ENCODE peak calls at places on chromosome 10, in five cellular contexts. O is fibroblast of the aortic adventitia, B is foreskin fibroblast, P is mesothelial cell of epicardium, Y is fibroblast of pulmonary artery. X is an unnamed sample.

GRCh38 chr10:110413903-110414562 is 83.7 kb upstream of the DUSP5 start:
- DNase-seq in O (no peak), B (no peak), P (no peak), Y (no peak), X (no peak)

GRCh38 chr10:62374862-62375710 is 917 bp downstream of the ZNF365 start:
- DNase-seq in O (peak), B (peak), P (no peak), Y (no peak), X (no peak)

GRCh38 chr10:118495499-118495898 is 99.9 kb downstream of the PRLHR start:
- DNase-seq in O (peak), B (no peak), P (no peak), Y (peak), X (no peak)

GRCh38 chr10:51010977-51011376 is 63.3 kb upstream of the PRKG1 start:
- DNase-seq in O (peak), B (peak), P (no peak), Y (peak), X (no peak)

GRCh38 chr10:1643161-1643910 is 94.0 kb downstream of the ADARB2 start:
- DNase-seq in O (no peak), B (no peak), P (peak), Y (no peak), X (peak)

GRCh38 chr10:52746169-52746568 is 26.4 kb downstream of the MBL2 start:
- DNase-seq in O (peak), B (peak), P (no peak), Y (no peak), X (no peak)

GRCh38 chr10:123222832-123223231 is 68.6 kb downstream of the BUB3 start:
- DNase-seq in O (no peak), B (no peak), P (no peak), Y (no peak), X (no peak)

GRCh38 chr10:69757553-69758309 is 44.0 kb upstream of the COL13A1 start:
- DNase-seq in O (peak), B (peak), P (peak), Y (peak), X (no peak)

GRCh38 chr10:119567978-119568377 is 25.5 kb upstream of the RGS10 start:
- DNase-seq in O (no peak), B (no peak), P (no peak), Y (no peak), X (no peak)

GRCh38 chr10:69409968-69410367 is 6.8 kb downstream of the TACR2 start:
- DNase-seq in O (peak), B (peak), P (no peak), Y (no peak), X (no peak)

GRCh38 chr10:70142555-70142954 is 3.9 kb downstream of the TYSND1 start:
- DNase-seq in O (no peak), B (no peak), P (no peak), Y (no peak), X (no peak)

GRCh38 chr10:70743879-70744278 is 41.3 kb downstream of the TBATA start:
- DNase-seq in O (no peak), B (no peak), P (no peak), Y (no peak), X (no peak)

GRCh38 chr10:22615819-22616499 is 98.4 kb downstream of the PIP4K2A start:
- DNase-seq in O (peak), B (peak), P (no peak), Y (no peak), X (no peak)

GRCh38 chr10:94292448-94293118 is 70.2 kb downstream of the NOC3L start:
- DNase-seq in O (peak), B (peak), P (no peak), Y (peak), X (no peak)

GRCh38 chr10:88881335-88881734 is 1.3 kb downstream of the STAMBPL1 start:
- DNase-seq in O (no peak), B (peak), P (no peak), Y (no peak), X (no peak)

GRCh38 chr10:128861018-128861565 is 605.9 kb upstream of the MGMT start:
- DNase-seq in O (no peak), B (no peak), P (peak), Y (no peak), X (no peak)

GRCh38 chr10:52197098-52197497 is 117.0 kb upstream of the DKK1 start:
- DNase-seq in O (no peak), B (no peak), P (no peak), Y (no peak), X (no peak)

GRCh38 chr10:113680172-113681111 is 730 bp downstream of the CASP7 start:
- DNase-seq in O (peak), B (peak), P (no peak), Y (peak), X (no peak)

GRCh38 chr10:29157321-29157720 is 131.5 kb upstream of the LYZL1 start:
- DNase-seq in O (no peak), B (peak), P (no peak), Y (no peak), X (no peak)

GRCh38 chr10:24826022-24826421 is 102.3 kb upstream of the ARHGAP21 start:
- DNase-seq in O (peak), B (peak), P (no peak), Y (peak), X (no peak)

GRCh38 chr10:96610817-96611216 is 24.0 kb upstream of the TM9SF3 start:
- DNase-seq in O (no peak), B (no peak), P (no peak), Y (no peak), X (no peak)

GRCh38 chr10:59234814-59235429 is 58.5 kb downstream of the PHYHIPL start:
- DNase-seq in O (peak), B (peak), P (no peak), Y (peak), X (no peak)

GRCh38 chr10:132162021-132162531 is 24.7 kb upstream of the DPYSL4 start:
- DNase-seq in O (no peak), B (no peak), P (no peak), Y (no peak), X (no peak)

GRCh38 chr10:71801357-71801756 is 28.0 kb upstream of the VSIR start:
- DNase-seq in O (no peak), B (no peak), P (no peak), Y (no peak), X (no peak)

GRCh38 chr10:13567030-13567429 is 19.7 kb upstream of the PRPF18 start:
- DNase-seq in O (no peak), B (peak), P (no peak), Y (peak), X (no peak)

GRCh38 chr10:11908536-11908935 is 85.4 kb downstream of the PROSER2 start:
- DNase-seq in O (no peak), B (no peak), P (no peak), Y (no peak), X (no peak)

GRCh38 chr10:86113044-86113443 is 253.6 kb downstream of the GRID1 start:
- DNase-seq in O (no peak), B (no peak), P (no peak), Y (no peak), X (no peak)

GRCh38 chr10:538895-539294 is 150.6 kb downstream of the DIP2C start:
- DNase-seq in O (no peak), B (peak), P (no peak), Y (peak), X (no peak)

GRCh38 chr10:48331436-48331835 is 25.0 kb downstream of the MAPK8 start:
- DNase-seq in O (no peak), B (no peak), P (no peak), Y (no peak), X (no peak)

GRCh38 chr10:48332871-48333216 is 26.4 kb downstream of the MAPK8 start:
- DNase-seq in O (no peak), B (no peak), P (no peak), Y (no peak), X (no peak)

GRCh38 chr10:48330269-48330668 is 23.8 kb downstream of the MAPK8 start:
- DNase-seq in O (peak), B (peak), P (no peak), Y (peak), X (no peak)

GRCh38 chr10:48333856-48334255 is 27.4 kb downstream of the MAPK8 start:
- DNase-seq in O (no peak), B (no peak), P (no peak), Y (no peak), X (no peak)

GRCh38 chr10:48332166-48332870 is 25.8 kb downstream of the MAPK8 start:
- DNase-seq in O (no peak), B (no peak), P (no peak), Y (no peak), X (no peak)
- TF ChIP-seq CTCF in O (no peak), B (no peak), P (no peak), Y (no peak), X (no peak)

GRCh38 chr10:105187243-105187642 is 546.2 kb downstream of the SORCS3 start:
- DNase-seq in O (no peak), B (peak), P (no peak), Y (no peak), X (no peak)
- TF ChIP-seq CTCF in O (no peak), B (no peak), P (no peak), Y (no peak), X (no peak)

GRCh38 chr10:6050801-6051445 is 11.2 kb downstream of the IL2RA start:
- DNase-seq in O (peak), B (peak), P (no peak), Y (peak), X (no peak)
- TF ChIP-seq CTCF in O (peak), B (peak), P (no peak), Y (peak), X (no peak)

DNA sequence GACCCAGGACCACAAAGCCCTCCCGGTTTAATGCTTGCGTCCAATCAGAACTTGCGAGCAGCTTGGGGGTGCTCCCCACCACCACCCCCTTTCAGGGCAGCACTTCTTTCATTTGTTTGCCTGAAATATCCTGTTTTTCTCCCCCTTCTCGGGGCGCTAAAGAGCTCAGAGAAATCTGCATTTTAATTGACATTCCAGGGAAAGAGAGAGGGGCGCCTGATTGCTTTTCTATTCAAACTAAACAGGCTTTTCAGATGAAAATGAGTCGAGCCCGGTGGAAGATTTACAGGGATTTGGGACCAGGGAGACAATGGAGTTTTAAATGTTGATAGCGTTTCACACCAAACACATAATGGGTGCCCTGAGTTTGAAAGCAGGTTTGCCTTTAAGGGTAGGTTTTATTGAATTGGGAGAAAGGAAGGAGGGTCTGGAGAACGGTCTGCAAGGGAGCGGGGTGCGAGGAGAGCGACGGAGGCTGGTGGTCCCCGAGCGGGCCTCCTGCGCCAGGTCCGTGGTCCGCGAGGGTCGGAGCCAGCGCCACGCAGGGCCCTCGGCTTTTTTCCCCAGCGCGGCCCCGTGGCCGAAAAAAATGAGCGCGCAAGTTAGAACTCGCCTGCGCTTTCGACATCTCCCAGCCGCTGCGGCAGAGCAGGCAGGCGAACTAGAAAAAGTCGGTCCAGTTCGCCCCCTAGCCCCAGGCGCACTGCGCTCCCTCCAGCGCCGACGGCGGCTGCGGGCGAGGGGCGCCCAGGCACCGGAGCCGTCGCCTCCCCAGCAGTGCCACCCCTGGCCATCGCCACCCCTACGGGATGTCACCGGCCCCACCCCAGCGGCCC is 1.4 kb downstream of the FGFR2 start:
- DNase-seq in O (no peak), B (peak), P (peak), Y (no peak), X (peak)
- TF ChIP-seq CTCF in O (no peak), B (no peak), P (no peak), Y (no peak), X (peak)